ENCODE peak calls at places on chromosomes 7 and 10, in five cellular contexts. O, D, Y, I and R are unnamed samples.

GRCh38 chr7:6167004-6167551 is 105.3 kb downstream of the CYTH3 start:
- DNase-seq in I (no peak), D (no peak), O (no peak), Y (no peak), R (no peak)

GRCh38 chr7:36186841-36187240 is 33.8 kb downstream of the EEPD1 start:
- DNase-seq in I (no peak), D (no peak), O (no peak), Y (no peak), R (peak)

GRCh38 chr10:86971146-86971991 is 3.1 kb downstream of the ADIRF start:
- DNase-seq in I (no peak), Y (peak), O (peak), D (peak), R (no peak)

GRCh38 chr10:50516161-50516560 is 107.6 kb downstream of the SGMS1 start:
- DNase-seq in O (no peak), D (no peak), Y (no peak), I (no peak), R (no peak)

GRCh38 chr7:74625446-74625845 is 32.1 kb upstream of the GTF2I start:
- DNase-seq in I (no peak), O (no peak), Y (no peak), D (peak), R (no peak)

GRCh38 chr7:50664461-50664922 is 99.3 kb upstream of the DDC start:
- DNase-seq in Y (no peak), D (peak), I (no peak), O (peak), R (no peak)

GRCh38 chr10:72445851-72446250 is 91.1 kb upstream of the DNAJB12 start:
- DNase-seq in Y (no peak), O (no peak), D (no peak), I (no peak), R (no peak)

GRCh38 chr7:143227806-143228205 is 6.0 kb downstream of the TAS2R40 start:
- DNase-seq in I (no peak), D (no peak), Y (no peak), O (no peak), R (no peak)

GRCh38 chr7:47724335-47724982 is 142.5 kb upstream of the TNS3 start:
- DNase-seq in I (no peak), Y (no peak), D (peak), O (peak), R (no peak)

GRCh38 chr10:118139321-118139720 is 92.6 kb upstream of the RAB11FIP2 start:
- DNase-seq in O (peak), Y (no peak), D (no peak), I (no peak), R (no peak)

DNA sequence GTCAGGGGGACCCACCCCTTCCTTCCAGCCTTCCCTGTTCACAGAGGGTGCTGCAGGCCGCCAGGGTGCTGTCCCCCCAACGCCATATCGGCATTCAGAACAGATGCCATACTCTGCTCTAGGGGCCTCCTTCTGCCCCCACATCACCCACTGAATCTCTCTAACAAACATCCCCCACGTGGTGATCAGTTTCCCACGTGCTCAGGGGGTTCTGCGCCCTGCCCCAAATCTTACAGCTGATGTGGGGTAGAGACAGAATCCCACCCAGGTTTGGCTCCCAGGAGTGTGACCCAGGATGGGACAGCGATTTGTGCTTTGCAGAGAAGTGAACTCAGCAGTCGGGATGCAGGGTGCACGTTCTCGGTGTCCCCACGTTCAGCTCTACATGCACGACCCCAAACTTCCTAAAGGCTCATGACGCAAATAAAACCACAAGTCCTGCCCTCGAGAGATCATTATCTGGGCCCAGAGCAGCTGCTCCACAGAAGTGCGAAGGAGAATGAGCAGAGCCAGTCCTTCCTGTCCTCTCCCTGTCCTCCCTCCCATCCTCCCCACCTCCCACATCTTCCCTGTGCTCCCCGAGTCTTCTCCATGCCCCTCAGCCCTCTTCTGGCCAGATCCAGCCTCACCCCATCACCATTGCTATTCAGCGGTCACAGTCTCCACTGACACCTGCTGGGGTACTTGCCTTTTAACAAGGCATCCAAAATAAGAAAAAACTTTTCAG is 423.4 kb downstream of the DNAJB6 start:
- DNase-seq in Y (no peak), I (peak), D (no peak), O (no peak), R (no peak)
- TF ChIP-seq CTCF in Y (no peak), I (peak), D (no peak), O (no peak), R (peak)

GRCh38 chr7:711967-712600 is 14.4 kb upstream of the DNAAF5 start:
- DNase-seq in Y (no peak), O (no peak), D (no peak), I (no peak), R (no peak)
- H3K4me3 ChIP-seq in Y (no peak), O (peak), D (peak), I (peak), R (no peak)

GRCh38 chr10:24462889-24463552 is 254.1 kb downstream of the KIAA1217 start:
- DNase-seq in Y (no peak), I (no peak), D (no peak), O (no peak), R (no peak)
- TF ChIP-seq CTCF in Y (no peak), I (peak), D (peak), O (peak), R (peak)

GRCh38 chr10:27158421-27158820 is 3.3 kb downstream of the MASTL start:
- DNase-seq in D (peak), O (no peak), Y (no peak), I (no peak), R (no peak)

GRCh38 chr10:27155073-27155754 is at the start of gene MASTL:
- DNase-seq in D (peak), I (peak), O (peak), Y (peak), R (peak)

GRCh38 chr10:27153855-27154198 is 357 bp downstream of the YME1L1 start:
- DNase-seq in D (peak), Y (no peak), I (peak), O (no peak), R (no peak)

GRCh38 chr10:27153325-27153724 is 859 bp downstream of the YME1L1 start:
- DNase-seq in O (no peak), I (no peak), Y (no peak), D (no peak), R (no peak)

DNA sequence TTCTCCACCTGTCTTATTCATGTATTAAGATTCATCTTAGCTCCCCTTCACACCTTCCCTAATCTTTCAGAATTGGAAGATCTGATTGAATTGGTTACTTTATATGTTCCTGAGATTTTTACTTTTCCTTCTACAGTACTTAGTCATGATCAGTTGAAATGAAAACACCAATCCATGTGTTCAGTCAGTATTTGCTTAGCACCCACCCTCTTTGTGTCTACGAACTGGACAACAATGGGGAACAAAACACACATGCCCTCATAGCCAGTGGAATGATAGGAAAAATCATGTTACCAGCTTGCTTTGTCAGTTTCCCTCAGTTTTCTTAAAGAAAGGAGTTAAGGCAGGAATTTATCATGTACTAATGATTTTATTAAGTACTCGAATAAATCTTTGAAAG is 2.0 kb downstream of the MASTL start:
- DNase-seq in D (no peak), I (no peak), Y (no peak), O (no peak), R (no peak)
- H3K4me3 ChIP-seq in D (peak), I (no peak), Y (no peak), O (no peak), R (no peak)

DNA sequence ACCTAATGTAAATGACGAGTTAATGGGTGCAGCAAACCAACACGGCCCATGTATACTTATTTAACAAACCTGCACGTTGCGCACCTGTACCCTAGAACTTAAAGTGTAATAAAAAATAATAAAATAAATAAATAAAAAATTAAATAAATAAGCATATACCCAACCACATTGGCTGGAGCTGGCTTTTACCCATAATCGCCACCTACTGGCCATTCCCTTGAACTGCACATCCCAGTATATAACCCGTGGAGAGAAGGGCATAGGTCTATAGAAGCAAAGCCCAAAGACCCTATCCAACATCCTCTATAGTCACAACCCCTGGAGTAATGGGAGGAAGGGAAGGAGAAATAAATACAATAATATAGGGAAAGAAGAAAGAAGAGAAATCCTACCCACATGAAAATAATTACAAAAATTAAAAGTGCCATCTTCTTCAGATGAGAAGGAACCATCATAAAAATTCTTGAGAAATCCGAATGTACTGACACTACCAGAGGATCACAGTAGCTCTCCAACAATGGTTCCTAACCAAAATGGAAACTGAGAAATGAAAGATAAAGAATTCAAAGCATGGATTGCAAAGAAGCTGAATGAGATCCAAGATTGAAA is 65.6 kb downstream of the TWIST1 start:
- DNase-seq in I (peak), O (no peak), Y (no peak), D (no peak), R (peak)
- TF ChIP-seq CTCF in I (peak), O (peak), Y (peak), D (peak), R (peak)